ENCODE peak calls at places on chromosomes 7 and 10, in eight cellular contexts. One of them, this sample, is unnamed.

GRCh38 chr7:24825931-24826661 is 68.8 kb upstream of the GSDME start:
- DNase-seq in GM20000: no peak
- DNase-seq in NCI-H1092: no peak
- DNase-seq in cardiac muscle cell: no peak
- DNase-seq in activated CD4-positive, alpha-beta T cell treated with anti-CD3 and anti-CD28 coated beads for 4 hours: no peak
- DNase-seq in AML-193: no peak
- DNase-seq in stimulated activated CD8-positive, alpha-beta memory T cell treated with anti-CD3 and anti-CD28 coated beads, Interleukin-12 subunit alpha, Interleukin-12 subunit beta, amount 100 ng/mL, for 4 hours: no peak
- DNase-seq in stimulated activated naive CD4-positive, alpha-beta T cell: no peak
- DNase-seq in this sample: no peak

GRCh38 chr7:41416208-41416595 is 286.7 kb downstream of the INHBA start:
- DNase-seq in GM20000: no peak
- DNase-seq in NCI-H1092: no peak
- DNase-seq in cardiac muscle cell: no peak
- DNase-seq in activated CD4-positive, alpha-beta T cell treated with anti-CD3 and anti-CD28 coated beads for 4 hours: no peak
- DNase-seq in AML-193: no peak
- DNase-seq in stimulated activated CD8-positive, alpha-beta memory T cell treated with anti-CD3 and anti-CD28 coated beads, Interleukin-12 subunit alpha, Interleukin-12 subunit beta, amount 100 ng/mL, for 4 hours: no peak
- DNase-seq in stimulated activated naive CD4-positive, alpha-beta T cell: no peak
- DNase-seq in this sample: no peak

GRCh38 chr10:27547482-27547881 is 43.4 kb downstream of the RAB18 start:
- DNase-seq in GM20000: no peak
- DNase-seq in NCI-H1092: no peak
- DNase-seq in cardiac muscle cell: no peak
- DNase-seq in activated CD4-positive, alpha-beta T cell treated with anti-CD3 and anti-CD28 coated beads for 4 hours: no peak
- DNase-seq in AML-193: no peak
- DNase-seq in stimulated activated CD8-positive, alpha-beta memory T cell treated with anti-CD3 and anti-CD28 coated beads, Interleukin-12 subunit alpha, Interleukin-12 subunit beta, amount 100 ng/mL, for 4 hours: no peak
- DNase-seq in stimulated activated naive CD4-positive, alpha-beta T cell: no peak
- DNase-seq in this sample: no peak

GRCh38 chr7:133561361-133561760 is 308.5 kb downstream of the EXOC4 start:
- DNase-seq in GM20000: no peak
- DNase-seq in NCI-H1092: no peak
- DNase-seq in cardiac muscle cell: no peak
- DNase-seq in activated CD4-positive, alpha-beta T cell treated with anti-CD3 and anti-CD28 coated beads for 4 hours: no peak
- DNase-seq in AML-193: no peak
- DNase-seq in stimulated activated CD8-positive, alpha-beta memory T cell treated with anti-CD3 and anti-CD28 coated beads, Interleukin-12 subunit alpha, Interleukin-12 subunit beta, amount 100 ng/mL, for 4 hours: no peak
- DNase-seq in stimulated activated naive CD4-positive, alpha-beta T cell: no peak
- DNase-seq in this sample: no peak

GRCh38 chr7:145036592-145037386 is 200.9 kb upstream of the TPK1 start:
- DNase-seq in GM20000: peak; percentile 28
- DNase-seq in NCI-H1092: peak; percentile 64
- DNase-seq in cardiac muscle cell: peak; percentile 69
- DNase-seq in activated CD4-positive, alpha-beta T cell treated with anti-CD3 and anti-CD28 coated beads for 4 hours: peak; percentile 37
- DNase-seq in AML-193: peak; percentile 27
- DNase-seq in stimulated activated CD8-positive, alpha-beta memory T cell treated with anti-CD3 and anti-CD28 coated beads, Interleukin-12 subunit alpha, Interleukin-12 subunit beta, amount 100 ng/mL, for 4 hours: no peak
- DNase-seq in stimulated activated naive CD4-positive, alpha-beta T cell: no peak
- DNase-seq in this sample: peak; percentile 65

GRCh38 chr10:111410740-111411139 is 333.9 kb downstream of the ADRA2A start:
- DNase-seq in GM20000: no peak
- DNase-seq in NCI-H1092: no peak
- DNase-seq in cardiac muscle cell: no peak
- DNase-seq in activated CD4-positive, alpha-beta T cell treated with anti-CD3 and anti-CD28 coated beads for 4 hours: no peak
- DNase-seq in AML-193: no peak
- DNase-seq in stimulated activated CD8-positive, alpha-beta memory T cell treated with anti-CD3 and anti-CD28 coated beads, Interleukin-12 subunit alpha, Interleukin-12 subunit beta, amount 100 ng/mL, for 4 hours: no peak
- DNase-seq in stimulated activated naive CD4-positive, alpha-beta T cell: no peak
- DNase-seq in this sample: no peak

GRCh38 chr7:23915196-23915595 is 205.2 kb downstream of the STK31 start:
- DNase-seq in GM20000: no peak
- DNase-seq in NCI-H1092: no peak
- DNase-seq in cardiac muscle cell: no peak
- DNase-seq in activated CD4-positive, alpha-beta T cell treated with anti-CD3 and anti-CD28 coated beads for 4 hours: no peak
- DNase-seq in AML-193: no peak
- DNase-seq in stimulated activated CD8-positive, alpha-beta memory T cell treated with anti-CD3 and anti-CD28 coated beads, Interleukin-12 subunit alpha, Interleukin-12 subunit beta, amount 100 ng/mL, for 4 hours: no peak
- DNase-seq in stimulated activated naive CD4-positive, alpha-beta T cell: no peak
- DNase-seq in this sample: no peak

GRCh38 chr10:14554843-14555205 is 219.9 kb downstream of the FAM107B start:
- DNase-seq in GM20000: no peak
- DNase-seq in NCI-H1092: no peak
- DNase-seq in cardiac muscle cell: no peak
- DNase-seq in activated CD4-positive, alpha-beta T cell treated with anti-CD3 and anti-CD28 coated beads for 4 hours: no peak
- DNase-seq in AML-193: no peak
- DNase-seq in stimulated activated CD8-positive, alpha-beta memory T cell treated with anti-CD3 and anti-CD28 coated beads, Interleukin-12 subunit alpha, Interleukin-12 subunit beta, amount 100 ng/mL, for 4 hours: no peak
- DNase-seq in stimulated activated naive CD4-positive, alpha-beta T cell: no peak
- DNase-seq in this sample: no peak

GRCh38 chr10:81680374-81680773 is 194.6 kb upstream of the NRG3 start:
- DNase-seq in GM20000: no peak
- DNase-seq in NCI-H1092: no peak
- DNase-seq in cardiac muscle cell: no peak
- DNase-seq in activated CD4-positive, alpha-beta T cell treated with anti-CD3 and anti-CD28 coated beads for 4 hours: no peak
- DNase-seq in AML-193: no peak
- DNase-seq in stimulated activated CD8-positive, alpha-beta memory T cell treated with anti-CD3 and anti-CD28 coated beads, Interleukin-12 subunit alpha, Interleukin-12 subunit beta, amount 100 ng/mL, for 4 hours: no peak
- DNase-seq in stimulated activated naive CD4-positive, alpha-beta T cell: no peak
- DNase-seq in this sample: no peak

GRCh38 chr7:157129200-157129599 is 9.5 kb upstream of the UBE3C start:
- DNase-seq in GM20000: no peak
- DNase-seq in NCI-H1092: no peak
- DNase-seq in cardiac muscle cell: no peak
- DNase-seq in activated CD4-positive, alpha-beta T cell treated with anti-CD3 and anti-CD28 coated beads for 4 hours: no peak
- DNase-seq in AML-193: no peak
- DNase-seq in stimulated activated CD8-positive, alpha-beta memory T cell treated with anti-CD3 and anti-CD28 coated beads, Interleukin-12 subunit alpha, Interleukin-12 subunit beta, amount 100 ng/mL, for 4 hours: no peak
- DNase-seq in stimulated activated naive CD4-positive, alpha-beta T cell: no peak
- DNase-seq in this sample: no peak

GRCh38 chr10:52956861-52957260 is 184.3 kb upstream of the MBL2 start:
- DNase-seq in GM20000: no peak
- DNase-seq in NCI-H1092: no peak
- DNase-seq in cardiac muscle cell: no peak
- DNase-seq in activated CD4-positive, alpha-beta T cell treated with anti-CD3 and anti-CD28 coated beads for 4 hours: no peak
- DNase-seq in AML-193: no peak
- DNase-seq in stimulated activated CD8-positive, alpha-beta memory T cell treated with anti-CD3 and anti-CD28 coated beads, Interleukin-12 subunit alpha, Interleukin-12 subunit beta, amount 100 ng/mL, for 4 hours: no peak
- DNase-seq in stimulated activated naive CD4-positive, alpha-beta T cell: no peak
- DNase-seq in this sample: no peak

GRCh38 chr7:7103343-7104313 is 78.7 kb upstream of the C1GALT1 start:
- DNase-seq in GM20000: peak; percentile 65
- DNase-seq in NCI-H1092: peak; percentile 33
- DNase-seq in cardiac muscle cell: peak; percentile 61
- DNase-seq in activated CD4-positive, alpha-beta T cell treated with anti-CD3 and anti-CD28 coated beads for 4 hours: no peak
- DNase-seq in AML-193: peak; percentile 57
- DNase-seq in stimulated activated CD8-positive, alpha-beta memory T cell treated with anti-CD3 and anti-CD28 coated beads, Interleukin-12 subunit alpha, Interleukin-12 subunit beta, amount 100 ng/mL, for 4 hours: no peak
- DNase-seq in stimulated activated naive CD4-positive, alpha-beta T cell: no peak
- DNase-seq in this sample: peak; percentile 65

GRCh38 chr10:91124016-91124415 is 96.4 kb upstream of the PCGF5 start:
- DNase-seq in GM20000: no peak
- DNase-seq in NCI-H1092: no peak
- DNase-seq in cardiac muscle cell: no peak
- DNase-seq in activated CD4-positive, alpha-beta T cell treated with anti-CD3 and anti-CD28 coated beads for 4 hours: no peak
- DNase-seq in AML-193: no peak
- DNase-seq in stimulated activated CD8-positive, alpha-beta memory T cell treated with anti-CD3 and anti-CD28 coated beads, Interleukin-12 subunit alpha, Interleukin-12 subunit beta, amount 100 ng/mL, for 4 hours: no peak
- DNase-seq in stimulated activated naive CD4-positive, alpha-beta T cell: no peak
- DNase-seq in this sample: no peak

GRCh38 chr10:124063736-124064135 is 29.7 kb downstream of the CHST15 start:
- DNase-seq in GM20000: no peak
- DNase-seq in NCI-H1092: no peak
- DNase-seq in cardiac muscle cell: no peak
- DNase-seq in activated CD4-positive, alpha-beta T cell treated with anti-CD3 and anti-CD28 coated beads for 4 hours: no peak
- DNase-seq in AML-193: no peak
- DNase-seq in stimulated activated CD8-positive, alpha-beta memory T cell treated with anti-CD3 and anti-CD28 coated beads, Interleukin-12 subunit alpha, Interleukin-12 subunit beta, amount 100 ng/mL, for 4 hours: no peak
- DNase-seq in stimulated activated naive CD4-positive, alpha-beta T cell: no peak
- DNase-seq in this sample: peak; percentile 74

GRCh38 chr7:148914208-148914777 is 30.2 kb upstream of the EZH2 start:
- DNase-seq in GM20000: peak; percentile 38
- DNase-seq in NCI-H1092: no peak
- DNase-seq in cardiac muscle cell: no peak
- DNase-seq in activated CD4-positive, alpha-beta T cell treated with anti-CD3 and anti-CD28 coated beads for 4 hours: peak; percentile 50
- DNase-seq in AML-193: no peak
- DNase-seq in stimulated activated CD8-positive, alpha-beta memory T cell treated with anti-CD3 and anti-CD28 coated beads, Interleukin-12 subunit alpha, Interleukin-12 subunit beta, amount 100 ng/mL, for 4 hours: peak; percentile 13
- DNase-seq in stimulated activated naive CD4-positive, alpha-beta T cell: no peak
- DNase-seq in this sample: no peak

GRCh38 chr10:14826430-14826829 is 11.4 kb downstream of the CDNF start:
- DNase-seq in GM20000: no peak
- DNase-seq in NCI-H1092: no peak
- DNase-seq in cardiac muscle cell: no peak
- DNase-seq in activated CD4-positive, alpha-beta T cell treated with anti-CD3 and anti-CD28 coated beads for 4 hours: no peak
- DNase-seq in AML-193: no peak
- DNase-seq in stimulated activated CD8-positive, alpha-beta memory T cell treated with anti-CD3 and anti-CD28 coated beads, Interleukin-12 subunit alpha, Interleukin-12 subunit beta, amount 100 ng/mL, for 4 hours: no peak
- DNase-seq in stimulated activated naive CD4-positive, alpha-beta T cell: no peak
- DNase-seq in this sample: no peak

GRCh38 chr10:120963587-120964220 is 112.5 kb downstream of the WDR11 start:
- DNase-seq in GM20000: no peak
- DNase-seq in NCI-H1092: no peak
- DNase-seq in cardiac muscle cell: no peak
- DNase-seq in activated CD4-positive, alpha-beta T cell treated with anti-CD3 and anti-CD28 coated beads for 4 hours: no peak
- DNase-seq in AML-193: no peak
- DNase-seq in stimulated activated CD8-positive, alpha-beta memory T cell treated with anti-CD3 and anti-CD28 coated beads, Interleukin-12 subunit alpha, Interleukin-12 subunit beta, amount 100 ng/mL, for 4 hours: no peak
- DNase-seq in stimulated activated naive CD4-positive, alpha-beta T cell: no peak
- DNase-seq in this sample: no peak

GRCh38 chr7:90856317-90857072 is 260.4 kb downstream of the CDK14 start:
- DNase-seq in GM20000: no peak
- DNase-seq in NCI-H1092: no peak
- DNase-seq in cardiac muscle cell: no peak
- DNase-seq in activated CD4-positive, alpha-beta T cell treated with anti-CD3 and anti-CD28 coated beads for 4 hours: no peak
- DNase-seq in AML-193: no peak
- DNase-seq in stimulated activated CD8-positive, alpha-beta memory T cell treated with anti-CD3 and anti-CD28 coated beads, Interleukin-12 subunit alpha, Interleukin-12 subunit beta, amount 100 ng/mL, for 4 hours: no peak
- DNase-seq in stimulated activated naive CD4-positive, alpha-beta T cell: no peak
- DNase-seq in this sample: no peak

GRCh38 chr10:15084502-15084922 is 4.1 kb downstream of the ACBD7 start:
- DNase-seq in GM20000: no peak
- DNase-seq in NCI-H1092: no peak
- DNase-seq in cardiac muscle cell: peak; percentile 14
- DNase-seq in activated CD4-positive, alpha-beta T cell treated with anti-CD3 and anti-CD28 coated beads for 4 hours: no peak
- DNase-seq in AML-193: no peak
- DNase-seq in stimulated activated CD8-positive, alpha-beta memory T cell treated with anti-CD3 and anti-CD28 coated beads, Interleukin-12 subunit alpha, Interleukin-12 subunit beta, amount 100 ng/mL, for 4 hours: no peak
- DNase-seq in stimulated activated naive CD4-positive, alpha-beta T cell: no peak
- DNase-seq in this sample: no peak

GRCh38 chr7:15248514-15248913 is 313.3 kb downstream of the AGMO start:
- DNase-seq in GM20000: no peak
- DNase-seq in NCI-H1092: no peak
- DNase-seq in cardiac muscle cell: no peak
- DNase-seq in activated CD4-positive, alpha-beta T cell treated with anti-CD3 and anti-CD28 coated beads for 4 hours: no peak
- DNase-seq in AML-193: no peak
- DNase-seq in stimulated activated CD8-positive, alpha-beta memory T cell treated with anti-CD3 and anti-CD28 coated beads, Interleukin-12 subunit alpha, Interleukin-12 subunit beta, amount 100 ng/mL, for 4 hours: no peak
- DNase-seq in stimulated activated naive CD4-positive, alpha-beta T cell: no peak
- DNase-seq in this sample: no peak

GRCh38 chr7:31948041-31948440 is 122.2 kb downstream of the PDE1C start:
- DNase-seq in GM20000: no peak
- DNase-seq in NCI-H1092: no peak
- DNase-seq in cardiac muscle cell: no peak
- DNase-seq in activated CD4-positive, alpha-beta T cell treated with anti-CD3 and anti-CD28 coated beads for 4 hours: no peak
- DNase-seq in AML-193: no peak
- DNase-seq in stimulated activated CD8-positive, alpha-beta memory T cell treated with anti-CD3 and anti-CD28 coated beads, Interleukin-12 subunit alpha, Interleukin-12 subunit beta, amount 100 ng/mL, for 4 hours: no peak
- DNase-seq in stimulated activated naive CD4-positive, alpha-beta T cell: no peak
- DNase-seq in this sample: no peak

GRCh38 chr10:22002531-22003110 is 909 bp downstream of the DNAJC1 start:
- DNase-seq in GM20000: peak; percentile 33
- DNase-seq in NCI-H1092: no peak
- DNase-seq in cardiac muscle cell: no peak
- DNase-seq in activated CD4-positive, alpha-beta T cell treated with anti-CD3 and anti-CD28 coated beads for 4 hours: peak; percentile 33
- DNase-seq in AML-193: peak; percentile 13
- DNase-seq in stimulated activated CD8-positive, alpha-beta memory T cell treated with anti-CD3 and anti-CD28 coated beads, Interleukin-12 subunit alpha, Interleukin-12 subunit beta, amount 100 ng/mL, for 4 hours: no peak
- DNase-seq in stimulated activated naive CD4-positive, alpha-beta T cell: no peak
- DNase-seq in this sample: peak; percentile 29

GRCh38 chr10:12605580-12606405 is 256.4 kb downstream of the CAMK1D start:
- DNase-seq in GM20000: peak; percentile 33
- DNase-seq in NCI-H1092: peak; percentile 90
- DNase-seq in cardiac muscle cell: no peak
- DNase-seq in activated CD4-positive, alpha-beta T cell treated with anti-CD3 and anti-CD28 coated beads for 4 hours: peak; percentile 29
- DNase-seq in AML-193: peak; percentile 65
- DNase-seq in stimulated activated CD8-positive, alpha-beta memory T cell treated with anti-CD3 and anti-CD28 coated beads, Interleukin-12 subunit alpha, Interleukin-12 subunit beta, amount 100 ng/mL, for 4 hours: peak; percentile 17
- DNase-seq in stimulated activated naive CD4-positive, alpha-beta T cell: peak; percentile 54
- DNase-seq in this sample: peak; percentile 84

GRCh38 chr10:123240776-123241175 is 86.6 kb downstream of the BUB3 start:
- DNase-seq in GM20000: no peak
- DNase-seq in NCI-H1092: no peak
- DNase-seq in cardiac muscle cell: no peak
- DNase-seq in activated CD4-positive, alpha-beta T cell treated with anti-CD3 and anti-CD28 coated beads for 4 hours: no peak
- DNase-seq in AML-193: no peak
- DNase-seq in stimulated activated CD8-positive, alpha-beta memory T cell treated with anti-CD3 and anti-CD28 coated beads, Interleukin-12 subunit alpha, Interleukin-12 subunit beta, amount 100 ng/mL, for 4 hours: no peak
- DNase-seq in stimulated activated naive CD4-positive, alpha-beta T cell: no peak
- DNase-seq in this sample: no peak

GRCh38 chr10:60742512-60742911 is 35.8 kb upstream of the CDK1 start:
- DNase-seq in GM20000: no peak
- DNase-seq in NCI-H1092: no peak
- DNase-seq in cardiac muscle cell: no peak
- DNase-seq in activated CD4-positive, alpha-beta T cell treated with anti-CD3 and anti-CD28 coated beads for 4 hours: no peak
- DNase-seq in AML-193: no peak
- DNase-seq in stimulated activated CD8-positive, alpha-beta memory T cell treated with anti-CD3 and anti-CD28 coated beads, Interleukin-12 subunit alpha, Interleukin-12 subunit beta, amount 100 ng/mL, for 4 hours: no peak
- DNase-seq in stimulated activated naive CD4-positive, alpha-beta T cell: no peak
- DNase-seq in this sample: no peak

GRCh38 chr10:16950686-16951681 is 133.8 kb upstream of the RSU1 start:
- DNase-seq in GM20000: no peak
- DNase-seq in NCI-H1092: no peak
- DNase-seq in cardiac muscle cell: peak; percentile 80
- DNase-seq in activated CD4-positive, alpha-beta T cell treated with anti-CD3 and anti-CD28 coated beads for 4 hours: peak; percentile 22
- DNase-seq in AML-193: no peak
- DNase-seq in stimulated activated CD8-positive, alpha-beta memory T cell treated with anti-CD3 and anti-CD28 coated beads, Interleukin-12 subunit alpha, Interleukin-12 subunit beta, amount 100 ng/mL, for 4 hours: no peak
- DNase-seq in stimulated activated naive CD4-positive, alpha-beta T cell: no peak
- DNase-seq in this sample: no peak

GRCh38 chr10:108388716-108389115 is 1224.2 kb upstream of the SORCS1 start:
- DNase-seq in GM20000: no peak
- DNase-seq in NCI-H1092: no peak
- DNase-seq in cardiac muscle cell: no peak
- DNase-seq in activated CD4-positive, alpha-beta T cell treated with anti-CD3 and anti-CD28 coated beads for 4 hours: no peak
- DNase-seq in AML-193: no peak
- DNase-seq in stimulated activated CD8-positive, alpha-beta memory T cell treated with anti-CD3 and anti-CD28 coated beads, Interleukin-12 subunit alpha, Interleukin-12 subunit beta, amount 100 ng/mL, for 4 hours: no peak
- DNase-seq in stimulated activated naive CD4-positive, alpha-beta T cell: no peak
- DNase-seq in this sample: no peak

GRCh38 chr10:93288679-93289634 is 193.2 kb downstream of the MYOF start:
- DNase-seq in GM20000: peak; percentile 63
- DNase-seq in NCI-H1092: no peak
- DNase-seq in cardiac muscle cell: peak; percentile 89
- DNase-seq in activated CD4-positive, alpha-beta T cell treated with anti-CD3 and anti-CD28 coated beads for 4 hours: peak; percentile 55
- DNase-seq in AML-193: peak; percentile 59
- DNase-seq in stimulated activated CD8-positive, alpha-beta memory T cell treated with anti-CD3 and anti-CD28 coated beads, Interleukin-12 subunit alpha, Interleukin-12 subunit beta, amount 100 ng/mL, for 4 hours: peak; percentile 1
- DNase-seq in stimulated activated naive CD4-positive, alpha-beta T cell: peak; percentile 3
- DNase-seq in this sample: peak; percentile 51

GRCh38 chr7:16422100-16422430 is 727 bp upstream of the CRPPA start:
- DNase-seq in GM20000: no peak
- DNase-seq in NCI-H1092: no peak
- DNase-seq in cardiac muscle cell: peak; percentile 42
- DNase-seq in activated CD4-positive, alpha-beta T cell treated with anti-CD3 and anti-CD28 coated beads for 4 hours: no peak
- DNase-seq in AML-193: peak; percentile 50
- DNase-seq in stimulated activated CD8-positive, alpha-beta memory T cell treated with anti-CD3 and anti-CD28 coated beads, Interleukin-12 subunit alpha, Interleukin-12 subunit beta, amount 100 ng/mL, for 4 hours: no peak
- DNase-seq in stimulated activated naive CD4-positive, alpha-beta T cell: no peak
- DNase-seq in this sample: no peak

GRCh38 chr7:120052884-120053382 is 220.0 kb upstream of the KCND2 start:
- DNase-seq in GM20000: no peak
- DNase-seq in NCI-H1092: no peak
- DNase-seq in cardiac muscle cell: no peak
- DNase-seq in activated CD4-positive, alpha-beta T cell treated with anti-CD3 and anti-CD28 coated beads for 4 hours: no peak
- DNase-seq in AML-193: no peak
- DNase-seq in stimulated activated CD8-positive, alpha-beta memory T cell treated with anti-CD3 and anti-CD28 coated beads, Interleukin-12 subunit alpha, Interleukin-12 subunit beta, amount 100 ng/mL, for 4 hours: no peak
- DNase-seq in stimulated activated naive CD4-positive, alpha-beta T cell: no peak
- DNase-seq in this sample: no peak

GRCh38 chr10:68208424-68209042 is 23.4 kb downstream of the ATOH7 start:
- DNase-seq in GM20000: peak; percentile 41
- DNase-seq in NCI-H1092: peak; percentile 9
- DNase-seq in cardiac muscle cell: peak; percentile 80
- DNase-seq in activated CD4-positive, alpha-beta T cell treated with anti-CD3 and anti-CD28 coated beads for 4 hours: no peak
- DNase-seq in AML-193: peak; percentile 63
- DNase-seq in stimulated activated CD8-positive, alpha-beta memory T cell treated with anti-CD3 and anti-CD28 coated beads, Interleukin-12 subunit alpha, Interleukin-12 subunit beta, amount 100 ng/mL, for 4 hours: no peak
- DNase-seq in stimulated activated naive CD4-positive, alpha-beta T cell: no peak
- DNase-seq in this sample: peak; percentile 70

GRCh38 chr10:78552261-78552811 is 516.4 kb upstream of the ZMIZ1 start:
- DNase-seq in GM20000: no peak
- DNase-seq in NCI-H1092: no peak
- DNase-seq in cardiac muscle cell: peak; percentile 54
- DNase-seq in activated CD4-positive, alpha-beta T cell treated with anti-CD3 and anti-CD28 coated beads for 4 hours: no peak
- DNase-seq in AML-193: no peak
- DNase-seq in stimulated activated CD8-positive, alpha-beta memory T cell treated with anti-CD3 and anti-CD28 coated beads, Interleukin-12 subunit alpha, Interleukin-12 subunit beta, amount 100 ng/mL, for 4 hours: no peak
- DNase-seq in stimulated activated naive CD4-positive, alpha-beta T cell: no peak
- DNase-seq in this sample: peak; percentile 61

GRCh38 chr7:147803625-147804024 is 786.9 kb upstream of the C7orf33 start:
- DNase-seq in GM20000: no peak
- DNase-seq in NCI-H1092: peak; percentile 33
- DNase-seq in cardiac muscle cell: no peak
- DNase-seq in activated CD4-positive, alpha-beta T cell treated with anti-CD3 and anti-CD28 coated beads for 4 hours: no peak
- DNase-seq in AML-193: no peak
- DNase-seq in stimulated activated CD8-positive, alpha-beta memory T cell treated with anti-CD3 and anti-CD28 coated beads, Interleukin-12 subunit alpha, Interleukin-12 subunit beta, amount 100 ng/mL, for 4 hours: no peak
- DNase-seq in stimulated activated naive CD4-positive, alpha-beta T cell: no peak
- DNase-seq in this sample: no peak

GRCh38 chr10:97640868-97641811 is 669 bp downstream of the PI4K2A start:
- DNase-seq in GM20000: peak; percentile 51
- DNase-seq in NCI-H1092: no peak
- DNase-seq in cardiac muscle cell: peak; percentile 50
- DNase-seq in activated CD4-positive, alpha-beta T cell treated with anti-CD3 and anti-CD28 coated beads for 4 hours: no peak
- DNase-seq in AML-193: peak; percentile 30
- DNase-seq in stimulated activated CD8-positive, alpha-beta memory T cell treated with anti-CD3 and anti-CD28 coated beads, Interleukin-12 subunit alpha, Interleukin-12 subunit beta, amount 100 ng/mL, for 4 hours: no peak
- DNase-seq in stimulated activated naive CD4-positive, alpha-beta T cell: no peak
- DNase-seq in this sample: peak; percentile 47